ENCODE peak calls at places on chromosomes 13 and 19, in six cellular contexts. I, M, A, H, E and S are unnamed samples.

GRCh38 chr19:32675720-32676185 is at the start of gene RGS9BP:
- DNase-seq in I (peak; percentile 89), A (peak; percentile 89), E (peak; percentile 59), H (peak; percentile 85), M (peak; percentile 77), S (peak; percentile 54)

GRCh38 chr13:113002206-113002821 is 33.3 kb downstream of the MCF2L start:
- DNase-seq in M (no peak), I (no peak), H (peak; percentile 29), E (no peak), A (no peak), S (no peak)

GRCh38 chr13:104625196-104625595 is 1559.0 kb upstream of the SLC10A2 start:
- DNase-seq in M (no peak), E (no peak), H (no peak), A (no peak), I (no peak), S (no peak)

GRCh38 chr19:7638802-7639465 is 2.0 kb downstream of the STXBP2 start:
- DNase-seq in M (no peak), H (no peak), I (no peak), E (no peak), A (no peak), S (no peak)

GRCh38 chr13:46728777-46729176 is 68.2 kb downstream of the ESD start:
- DNase-seq in E (no peak), A (peak; percentile 28), M (no peak), I (no peak), H (peak; percentile 57), S (no peak)

GRCh38 chr13:21668665-21669599 is 1.9 kb upstream of the FGF9 start:
- DNase-seq in H (no peak), E (peak; percentile 69), M (peak; percentile 38), A (peak; percentile 47), I (no peak), S (no peak)

GRCh38 chr13:60312851-60313505 is 84.0 kb upstream of the TDRD3 start:
- DNase-seq in H (no peak), I (no peak), E (no peak), A (no peak), M (no peak), S (no peak)

GRCh38 chr19:17829855-17830566 is 8.7 kb upstream of the INSL3 start:
- DNase-seq in I (no peak), A (peak; percentile 58), H (no peak), E (peak; percentile 8), M (peak; percentile 31), S (no peak)

GRCh38 chr13:113951246-113951999 is 22.5 kb downstream of the C13orf46 start:
- DNase-seq in H (peak; percentile 42), M (peak; percentile 89), A (peak; percentile 80), I (peak; percentile 88), E (peak; percentile 45), S (peak; percentile 78)

GRCh38 chr19:46678110-46678732 is 17.2 kb upstream of the DACT3 start:
- DNase-seq in I (no peak), M (no peak), H (peak; percentile 70), E (no peak), A (peak; percentile 33), S (no peak)

DNA sequence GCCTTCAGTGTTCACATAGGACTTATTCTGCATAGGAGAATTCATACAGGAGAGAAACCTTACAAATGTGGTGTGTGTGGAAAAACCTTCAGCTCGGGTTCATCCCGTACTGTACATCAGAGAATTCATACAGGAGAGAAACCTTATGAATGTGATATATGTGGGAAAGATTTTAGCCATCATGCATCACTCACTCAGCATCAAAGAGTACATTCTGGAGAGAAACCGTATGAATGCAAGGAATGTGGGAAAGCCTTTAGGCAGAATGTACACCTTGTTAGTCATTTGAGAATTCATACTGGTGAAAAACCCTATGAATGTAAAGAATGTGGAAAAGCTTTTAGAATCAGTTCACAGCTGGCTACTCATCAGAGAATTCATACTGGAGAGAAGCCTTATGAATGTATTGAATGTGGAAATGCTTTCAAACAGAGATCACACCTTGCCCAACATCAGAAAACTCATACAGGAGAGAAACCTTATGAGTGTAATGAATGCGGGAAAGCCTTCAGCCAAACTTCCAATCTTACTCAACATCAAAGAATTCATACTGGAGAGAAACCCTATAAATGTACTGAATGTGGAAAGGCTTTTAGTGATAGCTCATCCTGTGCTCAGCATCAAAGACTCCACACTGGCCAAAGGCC is 13.4 kb upstream of the ZFP28 start:
- DNase-seq in A (no peak), E (no peak), M (no peak), I (no peak), H (no peak), S (no peak)
- H3K9me3 ChIP-seq in A (peaks cover 18% of the 10 kb centered on the region), E (peaks cover 77% of the 10 kb centered on the region), M (no peaks in the 10 kb centered on the region), I (peaks cover 100% of the 10 kb centered on the region), H (peaks cover 76% of the 10 kb centered on the region), S (peaks cover 30% of the 10 kb centered on the region)

DNA sequence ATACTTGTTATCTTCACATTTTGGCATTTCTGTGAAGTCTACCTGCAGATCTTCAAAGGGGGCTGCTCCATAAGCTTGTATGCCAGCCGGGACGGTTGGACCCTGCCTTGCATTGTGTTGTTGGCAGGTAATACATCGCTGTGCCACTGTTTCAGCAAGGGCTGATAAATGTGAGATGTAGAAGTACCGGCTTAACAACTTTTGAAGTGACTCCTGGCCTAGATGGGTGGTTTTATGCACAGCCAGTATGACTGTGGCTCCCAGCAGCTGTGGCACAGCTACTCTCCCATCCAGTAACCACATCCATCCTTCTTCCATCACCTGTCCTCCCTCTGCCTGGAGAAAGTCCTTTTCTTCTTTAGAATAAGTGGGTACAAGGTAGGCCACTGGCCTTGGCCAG is 19.7 kb downstream of the ZNF700 start:
- DNase-seq in A (no peak), I (no peak), H (no peak), E (no peak), M (no peak), S (no peak)
- H3K9me3 ChIP-seq in A (peaks cover 11% of the 10 kb centered on the region), I (peaks cover 99% of the 10 kb centered on the region), H (peaks cover 87% of the 10 kb centered on the region), E (peaks cover 84% of the 10 kb centered on the region), M (peaks cover 2% of the 10 kb centered on the region), S (peaks cover 7% of the 10 kb centered on the region)

GRCh38 chr19:57668635-57669034 is at the start of gene ZSCAN4:
- DNase-seq in H (no peak), M (no peak), E (no peak), I (no peak), A (no peak), S (no peak)

GRCh38 chr19:57665261-57665806 is 3.4 kb upstream of the ZSCAN4 start:
- DNase-seq in A (no peak), I (no peak), M (no peak), E (no peak), H (no peak), S (no peak)

GRCh38 chr19:57667220-57667619 is 1.5 kb upstream of the ZSCAN4 start:
- DNase-seq in E (no peak), I (no peak), M (no peak), A (peak; percentile 24), H (no peak), S (no peak)

DNA sequence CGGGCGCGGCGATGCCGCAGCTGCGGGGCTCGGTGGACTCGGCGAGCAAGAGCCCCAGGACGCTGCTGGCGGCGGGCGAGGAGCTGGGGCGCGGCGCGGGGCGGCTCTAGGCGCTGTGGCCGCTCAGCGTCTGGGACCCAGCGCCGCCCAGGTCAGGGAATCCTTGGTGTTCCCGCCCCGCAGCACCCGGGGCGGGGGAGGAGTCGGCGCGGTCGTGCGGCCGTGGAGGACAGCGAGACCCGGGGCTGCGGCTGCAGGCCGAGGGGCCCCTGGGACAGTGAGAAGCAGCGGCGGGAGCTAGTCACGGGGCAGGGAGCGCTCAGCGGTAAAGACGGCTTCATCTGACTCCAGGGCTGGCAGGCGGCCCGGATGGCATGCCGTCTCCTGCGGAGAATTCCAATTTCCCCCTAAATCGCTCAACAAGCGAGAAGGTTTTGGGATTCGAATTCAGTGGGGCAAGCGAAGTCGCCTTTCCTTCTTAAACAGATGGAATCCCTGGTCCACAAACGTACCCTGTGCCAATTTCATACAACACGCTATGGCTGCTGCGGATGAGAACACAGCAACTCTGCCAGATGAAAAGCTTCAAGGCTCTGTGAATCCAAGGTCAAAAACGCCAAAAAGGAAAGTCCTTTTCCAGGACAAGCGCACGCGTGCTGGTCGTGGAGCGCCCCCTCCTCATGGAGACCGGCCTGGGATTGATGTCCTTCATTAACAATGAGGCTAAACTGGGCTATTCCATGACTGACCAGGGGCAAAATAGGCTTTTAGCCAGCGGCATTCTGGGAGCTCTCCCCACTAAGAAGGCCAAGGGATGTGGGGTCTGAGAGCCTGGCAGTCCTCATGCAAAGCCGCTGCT is 4.2 kb upstream of the ZSCAN4 start:
- DNase-seq in A (peak; percentile 75), E (peak; percentile 31), M (peak; percentile 76), I (peak; percentile 66), H (peak; percentile 39), S (no peak)
- H3K9me3 ChIP-seq in A (no peaks in the 10 kb centered on the region), E (no peaks in the 10 kb centered on the region), M (no peaks in the 10 kb centered on the region), I (no peaks in the 10 kb centered on the region), H (no peaks in the 10 kb centered on the region), S (peaks cover 18% of the 10 kb centered on the region)

GRCh38 chr19:51977346-51977745 is 9.3 kb downstream of the ZNF350 start:
- DNase-seq in A (no peak), I (no peak), H (no peak), M (no peak), E (no peak), S (no peak)
- H3K9me3 ChIP-seq in A (no peaks in the 10 kb centered on the region), I (peaks cover 98% of the 10 kb centered on the region), H (peaks cover 57% of the 10 kb centered on the region), M (peaks cover 4% of the 10 kb centered on the region), E (peaks cover 59% of the 10 kb centered on the region), S (peaks cover 84% of the 10 kb centered on the region)

GRCh38 chr19:22030680-22031079 is 19.9 kb upstream of the ZNF208 start:
- DNase-seq in M (no peak), A (no peak), I (no peak), E (no peak), H (no peak), S (no peak)
- H3K9me3 ChIP-seq in M (no peaks in the 10 kb centered on the region), A (no peaks in the 10 kb centered on the region), I (no peaks in the 10 kb centered on the region), E (peaks cover 18% of the 10 kb centered on the region), H (peaks cover 15% of the 10 kb centered on the region), S (peaks cover 13% of the 10 kb centered on the region)

GRCh38 chr19:1947651-1948209 is 6.8 kb downstream of the CSNK1G2 start:
- DNase-seq in I (no peak), H (no peak), E (no peak), A (no peak), M (no peak), S (no peak)

GRCh38 chr19:1949304-1950101 is 8.5 kb downstream of the CSNK1G2 start:
- DNase-seq in E (no peak), A (no peak), M (no peak), H (no peak), I (no peak), S (no peak)

GRCh38 chr19:1945899-1946298 is 4.9 kb downstream of the CSNK1G2 start:
- DNase-seq in I (no peak), E (no peak), H (peak; percentile 60), M (peak; percentile 29), A (peak; percentile 45), S (peak; percentile 21)

GRCh38 chr19:1950640-1951039 is 9.7 kb downstream of the CSNK1G2 start:
- DNase-seq in E (no peak), H (no peak), M (no peak), A (no peak), I (no peak), S (no peak)

GRCh38 chr19:1948676-1949075 is 7.7 kb downstream of the CSNK1G2 start:
- DNase-seq in A (no peak), E (no peak), I (no peak), M (no peak), H (no peak), S (no peak)
- H3K9me3 ChIP-seq in A (no peaks in the 10 kb centered on the region), E (no peaks in the 10 kb centered on the region), I (no peaks in the 10 kb centered on the region), M (no peaks in the 10 kb centered on the region), H (no peaks in the 10 kb centered on the region), S (no peaks in the 10 kb centered on the region)

GRCh38 chr19:52065399-52065798 is 16.8 kb upstream of the ZNF432 start:
- DNase-seq in E (no peak), I (no peak), A (no peak), H (no peak), M (no peak), S (no peak)
- H3K9me3 ChIP-seq in E (peaks cover 83% of the 10 kb centered on the region), I (peaks cover 100% of the 10 kb centered on the region), A (peaks cover 27% of the 10 kb centered on the region), H (peaks cover 77% of the 10 kb centered on the region), M (peaks cover 15% of the 10 kb centered on the region), S (peaks cover 26% of the 10 kb centered on the region)